ENCODE peak calls at places on chromosomes 16 and 17, in eight cellular contexts. One of them, this sample, is unnamed.

GRCh38 chr17:30415491-30415890 is 36.8 kb downstream of the CPD start:
- DNase-seq in cardiac muscle cell: no peak
- DNase-seq in fibroblast of lung: no peak
- DNase-seq in prostate gland: no peak
- DNase-seq in coronary artery: no peak
- DNase-seq in type B pancreatic cell: no peak
- DNase-seq in HFFc6: peak
- DNase-seq in omental fat pad: no peak
- DNase-seq in this sample: no peak

GRCh38 chr16:84851192-84852127 is 31.7 kb downstream of the CRISPLD2 start:
- DNase-seq in cardiac muscle cell: peak
- DNase-seq in fibroblast of lung: peak
- DNase-seq in prostate gland: no peak
- DNase-seq in coronary artery: no peak
- DNase-seq in type B pancreatic cell: no peak
- DNase-seq in HFFc6: peak
- DNase-seq in omental fat pad: no peak
- DNase-seq in this sample: peak

GRCh38 chr17:16304832-16305231 is 48.4 kb downstream of the CENPV start:
- DNase-seq in cardiac muscle cell: peak
- DNase-seq in fibroblast of lung: peak
- DNase-seq in prostate gland: no peak
- DNase-seq in coronary artery: no peak
- DNase-seq in type B pancreatic cell: no peak
- DNase-seq in HFFc6: no peak
- DNase-seq in omental fat pad: no peak
- DNase-seq in this sample: no peak

GRCh38 chr16:85041184-85041928 is 13.8 kb downstream of the KIAA0513 start:
- DNase-seq in cardiac muscle cell: no peak
- DNase-seq in fibroblast of lung: no peak
- DNase-seq in prostate gland: no peak
- DNase-seq in coronary artery: no peak
- DNase-seq in type B pancreatic cell: no peak
- DNase-seq in HFFc6: no peak
- DNase-seq in omental fat pad: no peak
- DNase-seq in this sample: no peak

GRCh38 chr16:4425378-4426020 is at the start of gene DNAJA3:
- DNase-seq in cardiac muscle cell: peak
- DNase-seq in fibroblast of lung: peak
- DNase-seq in prostate gland: peak
- DNase-seq in coronary artery: peak
- DNase-seq in type B pancreatic cell: peak
- DNase-seq in HFFc6: peak
- DNase-seq in omental fat pad: peak
- DNase-seq in this sample: peak

GRCh38 chr17:8221663-8222379 is 11.4 kb upstream of the AURKB start:
- DNase-seq in cardiac muscle cell: peak
- DNase-seq in fibroblast of lung: peak
- DNase-seq in prostate gland: peak
- DNase-seq in coronary artery: peak
- DNase-seq in type B pancreatic cell: peak
- DNase-seq in HFFc6: peak
- DNase-seq in omental fat pad: peak
- DNase-seq in this sample: peak

GRCh38 chr17:31900877-31901276 is 631 bp downstream of the UTP6 start:
- DNase-seq in cardiac muscle cell: peak
- DNase-seq in fibroblast of lung: peak
- DNase-seq in prostate gland: no peak
- DNase-seq in coronary artery: no peak
- DNase-seq in type B pancreatic cell: no peak
- DNase-seq in HFFc6: peak
- DNase-seq in omental fat pad: no peak
- DNase-seq in this sample: no peak

GRCh38 chr17:77842148-77842905 is 116.2 kb upstream of the TNRC6C start:
- DNase-seq in cardiac muscle cell: no peak
- DNase-seq in fibroblast of lung: no peak
- DNase-seq in prostate gland: no peak
- DNase-seq in coronary artery: no peak
- DNase-seq in type B pancreatic cell: no peak
- DNase-seq in HFFc6: no peak
- DNase-seq in omental fat pad: no peak
- DNase-seq in this sample: no peak

GRCh38 chr16:10964039-10964890 is 19.9 kb downstream of the CLEC16A start:
- DNase-seq in cardiac muscle cell: peak
- DNase-seq in fibroblast of lung: peak
- DNase-seq in prostate gland: peak
- DNase-seq in coronary artery: no peak
- DNase-seq in type B pancreatic cell: peak
- DNase-seq in HFFc6: peak
- DNase-seq in omental fat pad: peak
- DNase-seq in this sample: peak

GRCh38 chr17:17411692-17412091 is 65.1 kb upstream of the MED9 start:
- DNase-seq in cardiac muscle cell: no peak
- DNase-seq in fibroblast of lung: no peak
- DNase-seq in prostate gland: no peak
- DNase-seq in coronary artery: no peak
- DNase-seq in type B pancreatic cell: no peak
- DNase-seq in HFFc6: peak
- DNase-seq in omental fat pad: no peak
- DNase-seq in this sample: no peak

GRCh38 chr17:81040791-81041337 is 5.9 kb downstream of the BAIAP2 start:
- DNase-seq in cardiac muscle cell: no peak
- DNase-seq in fibroblast of lung: no peak
- DNase-seq in prostate gland: no peak
- DNase-seq in coronary artery: no peak
- DNase-seq in type B pancreatic cell: no peak
- DNase-seq in HFFc6: peak
- DNase-seq in omental fat pad: no peak
- DNase-seq in this sample: peak

GRCh38 chr16:72935896-72936295 is 112.0 kb downstream of the ZFHX3 start:
- DNase-seq in cardiac muscle cell: no peak
- DNase-seq in fibroblast of lung: peak
- DNase-seq in prostate gland: no peak
- DNase-seq in coronary artery: no peak
- DNase-seq in type B pancreatic cell: no peak
- DNase-seq in HFFc6: no peak
- DNase-seq in omental fat pad: no peak
- DNase-seq in this sample: no peak

GRCh38 chr16:27470567-27471431 is 68.8 kb downstream of the IL21R start:
- DNase-seq in cardiac muscle cell: peak
- DNase-seq in fibroblast of lung: peak
- DNase-seq in prostate gland: no peak
- DNase-seq in coronary artery: no peak
- DNase-seq in type B pancreatic cell: no peak
- DNase-seq in HFFc6: peak
- DNase-seq in omental fat pad: no peak
- DNase-seq in this sample: peak

GRCh38 chr16:68402748-68403040 is 45.6 kb downstream of the SMPD3 start:
- DNase-seq in cardiac muscle cell: no peak
- DNase-seq in fibroblast of lung: no peak
- DNase-seq in prostate gland: no peak
- DNase-seq in coronary artery: no peak
- DNase-seq in type B pancreatic cell: no peak
- DNase-seq in HFFc6: no peak
- DNase-seq in omental fat pad: no peak
- DNase-seq in this sample: no peak

GRCh38 chr16:89588413-89589109 is 13.0 kb downstream of the CPNE7 start:
- DNase-seq in cardiac muscle cell: no peak
- DNase-seq in fibroblast of lung: no peak
- DNase-seq in prostate gland: no peak
- DNase-seq in coronary artery: no peak
- DNase-seq in type B pancreatic cell: no peak
- DNase-seq in HFFc6: no peak
- DNase-seq in omental fat pad: no peak
- DNase-seq in this sample: no peak

GRCh38 chr17:73595068-73595865 is 49.0 kb downstream of the SDK2 start:
- DNase-seq in cardiac muscle cell: peak
- DNase-seq in fibroblast of lung: peak
- DNase-seq in prostate gland: peak
- DNase-seq in coronary artery: no peak
- DNase-seq in type B pancreatic cell: no peak
- DNase-seq in HFFc6: no peak
- DNase-seq in omental fat pad: no peak
- DNase-seq in this sample: peak

GRCh38 chr17:81814748-81815645 is 11.0 kb downstream of the GCGR start:
- DNase-seq in cardiac muscle cell: no peak
- DNase-seq in fibroblast of lung: no peak
- DNase-seq in prostate gland: no peak
- DNase-seq in coronary artery: no peak
- DNase-seq in type B pancreatic cell: no peak
- DNase-seq in HFFc6: no peak
- DNase-seq in omental fat pad: no peak
- DNase-seq in this sample: no peak

GRCh38 chr16:27232875-27233605 is 29.7 kb downstream of the KDM8 start:
- DNase-seq in cardiac muscle cell: no peak
- DNase-seq in fibroblast of lung: no peak
- DNase-seq in prostate gland: peak
- DNase-seq in coronary artery: no peak
- DNase-seq in type B pancreatic cell: no peak
- DNase-seq in HFFc6: no peak
- DNase-seq in omental fat pad: no peak
- DNase-seq in this sample: no peak

GRCh38 chr16:21205303-21205702 is 6.1 kb downstream of the ZP2 start:
- DNase-seq in cardiac muscle cell: no peak
- DNase-seq in fibroblast of lung: no peak
- DNase-seq in prostate gland: no peak
- DNase-seq in coronary artery: no peak
- DNase-seq in type B pancreatic cell: no peak
- DNase-seq in HFFc6: no peak
- DNase-seq in omental fat pad: no peak
- DNase-seq in this sample: no peak

GRCh38 chr17:31390748-31391495 is 553 bp upstream of the RAB11FIP4 start:
- DNase-seq in cardiac muscle cell: peak
- DNase-seq in fibroblast of lung: no peak
- DNase-seq in prostate gland: no peak
- DNase-seq in coronary artery: peak
- DNase-seq in type B pancreatic cell: peak
- DNase-seq in HFFc6: no peak
- DNase-seq in omental fat pad: no peak
- DNase-seq in this sample: peak

GRCh38 chr17:69714659-69715058 is 300.2 kb downstream of the MAP2K6 start:
- DNase-seq in cardiac muscle cell: no peak
- DNase-seq in fibroblast of lung: no peak
- DNase-seq in prostate gland: no peak
- DNase-seq in coronary artery: no peak
- DNase-seq in type B pancreatic cell: no peak
- DNase-seq in HFFc6: no peak
- DNase-seq in omental fat pad: no peak
- DNase-seq in this sample: no peak

GRCh38 chr17:58367462-58367861 is 15.5 kb upstream of the SUPT4H1 start:
- DNase-seq in cardiac muscle cell: no peak
- DNase-seq in fibroblast of lung: no peak
- DNase-seq in prostate gland: no peak
- DNase-seq in coronary artery: no peak
- DNase-seq in type B pancreatic cell: no peak
- DNase-seq in HFFc6: no peak
- DNase-seq in omental fat pad: no peak
- DNase-seq in this sample: no peak

GRCh38 chr16:81219151-81219550 is 19.3 kb upstream of the BCO1 start:
- DNase-seq in cardiac muscle cell: no peak
- DNase-seq in fibroblast of lung: no peak
- DNase-seq in prostate gland: no peak
- DNase-seq in coronary artery: no peak
- DNase-seq in type B pancreatic cell: no peak
- DNase-seq in HFFc6: no peak
- DNase-seq in omental fat pad: no peak
- DNase-seq in this sample: no peak

DNA sequence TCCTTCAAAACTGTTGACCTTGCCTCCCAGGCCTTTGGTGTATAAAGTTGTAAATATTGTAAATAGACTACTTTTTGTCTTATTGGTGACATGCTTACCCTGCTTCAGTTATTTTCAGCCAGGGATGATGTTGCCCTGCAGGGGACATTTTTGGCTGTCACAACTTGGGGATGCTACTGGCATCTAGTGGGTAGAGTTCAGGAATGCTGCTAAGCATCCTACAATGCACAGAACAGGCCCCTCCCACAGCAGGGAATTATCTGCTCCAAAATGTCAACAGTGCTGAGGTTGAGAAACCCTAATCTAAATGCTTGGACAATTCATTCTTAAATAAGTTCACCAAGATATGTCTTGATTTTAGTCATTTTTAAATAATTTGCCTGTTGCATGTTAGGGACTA is 459.8 kb downstream of the PMP22 start:
- DNase-seq in cardiac muscle cell: peak
- DNase-seq in fibroblast of lung: no peak
- DNase-seq in prostate gland: no peak
- DNase-seq in coronary artery: no peak
- DNase-seq in type B pancreatic cell: no peak
- DNase-seq in HFFc6: no peak
- DNase-seq in omental fat pad: no peak
- DNase-seq in this sample: no peak
- TF ChIP-seq CTCF in cardiac muscle cell: peak
- TF ChIP-seq CTCF in fibroblast of lung: no peak
- TF ChIP-seq CTCF in prostate gland: no peak
- TF ChIP-seq CTCF in coronary artery: no peak
- TF ChIP-seq CTCF in type B pancreatic cell: peak
- TF ChIP-seq CTCF in HFFc6: no peak
- TF ChIP-seq CTCF in omental fat pad: no peak
- TF ChIP-seq CTCF in this sample: no peak

GRCh38 chr16:2267913-2268666 is at the start of gene RNPS1:
- DNase-seq in cardiac muscle cell: peak
- DNase-seq in fibroblast of lung: peak
- DNase-seq in prostate gland: peak
- DNase-seq in coronary artery: peak
- DNase-seq in type B pancreatic cell: peak
- DNase-seq in HFFc6: peak
- DNase-seq in omental fat pad: peak
- DNase-seq in this sample: peak
- TF ChIP-seq CTCF in cardiac muscle cell: no peak
- TF ChIP-seq CTCF in fibroblast of lung: no peak
- TF ChIP-seq CTCF in prostate gland: peak
- TF ChIP-seq CTCF in coronary artery: no peak
- TF ChIP-seq CTCF in type B pancreatic cell: no peak
- TF ChIP-seq CTCF in HFFc6: no peak
- TF ChIP-seq CTCF in omental fat pad: no peak
- TF ChIP-seq CTCF in this sample: peak

DNA sequence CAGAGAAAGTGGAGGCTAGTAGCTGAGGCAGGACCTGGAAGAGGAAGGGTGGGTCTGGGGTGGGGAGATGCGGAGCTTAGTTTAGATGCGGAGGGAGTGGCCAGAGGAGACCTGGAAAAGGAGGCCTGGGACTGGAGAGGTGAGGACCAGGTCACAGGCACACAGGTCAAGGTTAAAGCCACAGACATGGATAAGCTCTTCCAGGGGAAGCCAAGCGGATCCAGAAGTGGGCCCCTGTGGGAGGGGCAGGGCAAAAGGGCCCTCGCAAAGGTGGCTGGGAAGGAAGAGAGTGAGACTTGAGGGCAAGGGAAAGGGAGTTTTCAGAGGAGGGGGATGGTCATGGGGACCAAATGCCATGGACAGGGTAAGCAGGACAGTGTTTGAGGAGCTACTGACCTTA is 13.9 kb upstream of the MLLT6 start:
- DNase-seq in cardiac muscle cell: no peak
- DNase-seq in fibroblast of lung: no peak
- DNase-seq in prostate gland: no peak
- DNase-seq in coronary artery: no peak
- DNase-seq in type B pancreatic cell: no peak
- DNase-seq in HFFc6: no peak
- DNase-seq in omental fat pad: no peak
- DNase-seq in this sample: no peak
- TF ChIP-seq CTCF in cardiac muscle cell: no peak
- TF ChIP-seq CTCF in fibroblast of lung: no peak
- TF ChIP-seq CTCF in prostate gland: no peak
- TF ChIP-seq CTCF in coronary artery: no peak
- TF ChIP-seq CTCF in type B pancreatic cell: no peak
- TF ChIP-seq CTCF in HFFc6: no peak
- TF ChIP-seq CTCF in omental fat pad: no peak
- TF ChIP-seq CTCF in this sample: no peak

GRCh38 chr17:4124994-4125393 is 17.8 kb downstream of the ZZEF1 start:
- DNase-seq in cardiac muscle cell: no peak
- DNase-seq in fibroblast of lung: no peak
- DNase-seq in prostate gland: no peak
- DNase-seq in coronary artery: no peak
- DNase-seq in type B pancreatic cell: no peak
- DNase-seq in HFFc6: no peak
- DNase-seq in omental fat pad: no peak
- DNase-seq in this sample: no peak
- TF ChIP-seq CTCF in cardiac muscle cell: no peak
- TF ChIP-seq CTCF in fibroblast of lung: no peak
- TF ChIP-seq CTCF in prostate gland: no peak
- TF ChIP-seq CTCF in coronary artery: no peak
- TF ChIP-seq CTCF in type B pancreatic cell: no peak
- TF ChIP-seq CTCF in HFFc6: no peak
- TF ChIP-seq CTCF in omental fat pad: no peak
- TF ChIP-seq CTCF in this sample: no peak

This sample was measured in upper lobe of left lung.